ENCODE peak calls at places on chromosomes 7 and 10, in nine cellular contexts. N, O, H, V, I, G, D, F and S are unnamed samples.

GRCh38 chr10:49571419-49571818 is 32.5 kb upstream of the ERCC6 start:
- DNase-seq in N (no peak), O (no peak), H (no peak), V (no peak), I (no peak), G (no peak), D (no peak), F (peak), S (no peak)

GRCh38 chr7:27162548-27162848 is 2.8 kb downstream of the HOXA9 start:
- DNase-seq in N (no peak), O (no peak), H (no peak), V (no peak), I (no peak), G (no peak), D (no peak), F (no peak), S (no peak)

GRCh38 chr7:27271384-27271783 is 28.8 kb downstream of the EVX1 start:
- DNase-seq in N (no peak), O (no peak), H (no peak), V (no peak), I (no peak), G (no peak), D (no peak), F (no peak), S (no peak)

GRCh38 chr7:5477126-5477525 is 53.5 kb upstream of the TNRC18 start:
- DNase-seq in N (no peak), O (no peak), H (no peak), V (no peak), I (no peak), G (peak), D (no peak), F (no peak), S (no peak)

GRCh38 chr10:110547139-110547761 is 20.2 kb upstream of the SMC3 start:
- DNase-seq in N (no peak), O (no peak), H (no peak), V (no peak), I (no peak), G (peak), D (peak), F (peak), S (peak)

GRCh38 chr7:135710417-135711138 is 17.4 kb downstream of the SLC13A4 start:
- DNase-seq in N (no peak), O (no peak), H (no peak), V (no peak), I (no peak), G (peak), D (no peak), F (no peak), S (peak)

GRCh38 chr10:106898441-106898840 is 266.1 kb downstream of the SORCS1 start:
- DNase-seq in N (no peak), O (no peak), H (no peak), V (no peak), I (no peak), G (no peak), D (no peak), F (no peak), S (no peak)

GRCh38 chr7:56175086-56175760 is 59.0 kb upstream of the NUPR2 start:
- DNase-seq in N (peak), O (no peak), H (peak), V (peak), I (no peak), G (no peak), D (no peak), F (no peak), S (no peak)

GRCh38 chr10:102302611-102303010 is 57.3 kb downstream of the GBF1 start:
- DNase-seq in N (no peak), O (no peak), H (no peak), V (no peak), I (no peak), G (no peak), D (no peak), F (no peak), S (no peak)

GRCh38 chr7:100467638-100468373 is 3.7 kb upstream of the SPACDR start:
- DNase-seq in N (no peak), O (no peak), H (no peak), V (no peak), I (peak), G (no peak), D (no peak), F (no peak), S (no peak)

GRCh38 chr7:129553861-129554530 is 51.7 kb downstream of the SMKR1 start:
- DNase-seq in N (peak), O (no peak), H (no peak), V (no peak), I (no peak), G (peak), D (no peak), F (peak), S (no peak)

GRCh38 chr7:47100815-47101435 is 481.0 kb downstream of the TNS3 start:
- DNase-seq in N (peak), O (no peak), H (peak), V (no peak), I (no peak), G (peak), D (peak), F (peak), S (no peak)

GRCh38 chr10:61464461-61465215 is 11.5 kb upstream of the TMEM26 start:
- DNase-seq in N (no peak), O (no peak), H (no peak), V (no peak), I (no peak), G (no peak), D (no peak), F (peak), S (no peak)

GRCh38 chr10:47312663-47312995 is 9.6 kb upstream of the GDF2 start:
- DNase-seq in N (no peak), O (no peak), H (no peak), V (no peak), I (no peak), G (no peak), D (no peak), F (no peak), S (no peak)

GRCh38 chr7:140899883-140900282 is 24.8 kb downstream of the BRAF start:
- DNase-seq in N (peak), O (no peak), H (no peak), V (no peak), I (no peak), G (no peak), D (no peak), F (no peak), S (no peak)

GRCh38 chr7:6305330-6305729 is 32.9 kb upstream of the CYTH3 start:
- DNase-seq in N (no peak), O (no peak), H (no peak), V (no peak), I (no peak), G (no peak), D (no peak), F (no peak), S (no peak)

GRCh38 chr7:603152-603941 is 83.7 kb upstream of the PDGFA start:
- DNase-seq in N (no peak), O (no peak), H (no peak), V (no peak), I (no peak), G (peak), D (no peak), F (no peak), S (no peak)

GRCh38 chr10:122276611-122277205 is 5.6 kb downstream of the BTBD16 start:
- DNase-seq in N (no peak), O (no peak), H (peak), V (peak), I (no peak), G (no peak), D (no peak), F (peak), S (no peak)

GRCh38 chr10:110802090-110802489 is 69.6 kb upstream of the PDCD4 start:
- DNase-seq in N (no peak), O (no peak), H (no peak), V (no peak), I (no peak), G (no peak), D (no peak), F (peak), S (no peak)

GRCh38 chr7:100825760-100826545 is 1.4 kb downstream of the EPHB4 start:
- DNase-seq in N (no peak), O (no peak), H (no peak), V (no peak), I (no peak), G (peak), D (no peak), F (peak), S (peak)

GRCh38 chr7:44145969-44146897 is 5.1 kb upstream of the MYL7 start:
- DNase-seq in N (peak), O (no peak), H (peak), V (peak), I (peak), G (peak), D (peak), F (peak), S (peak)

GRCh38 chr10:124748206-124748605 is 4.0 kb upstream of the FAM53B start:
- DNase-seq in N (no peak), O (no peak), H (no peak), V (no peak), I (no peak), G (no peak), D (no peak), F (no peak), S (no peak)

GRCh38 chr7:65809259-65809981 is 63.5 kb upstream of the VKORC1L1 start:
- DNase-seq in N (no peak), O (peak), H (no peak), V (no peak), I (no peak), G (peak), D (no peak), F (no peak), S (peak)

GRCh38 chr7:43553999-43554398 is 28.9 kb upstream of the STK17A start:
- DNase-seq in N (no peak), O (no peak), H (no peak), V (no peak), I (no peak), G (peak), D (no peak), F (peak), S (no peak)

GRCh38 chr7:65924193-65924592 is 51.3 kb downstream of the VKORC1L1 start:
- DNase-seq in N (no peak), O (no peak), H (no peak), V (no peak), I (no peak), G (no peak), D (no peak), F (no peak), S (no peak)

GRCh38 chr10:27030060-27030459 is 70.2 kb downstream of the ANKRD26 start:
- DNase-seq in N (no peak), O (no peak), H (no peak), V (no peak), I (no peak), G (no peak), D (no peak), F (peak), S (no peak)

GRCh38 chr7:88243345-88243909 is 23.6 kb upstream of the SRI start:
- DNase-seq in N (no peak), O (no peak), H (peak), V (no peak), I (no peak), G (peak), D (peak), F (peak), S (peak)

GRCh38 chr10:6396652-6397051 is 183.4 kb downstream of the PRKCQ start:
- DNase-seq in N (no peak), O (no peak), H (no peak), V (no peak), I (no peak), G (peak), D (no peak), F (peak), S (no peak)

GRCh38 chr10:78972160-78972946 is 96.4 kb upstream of the ZMIZ1 start:
- DNase-seq in N (no peak), O (no peak), H (peak), V (peak), I (peak), G (peak), D (no peak), F (peak), S (no peak)

GRCh38 chr10:22959292-22959691 is 31.4 kb downstream of the ARMC3 start:
- DNase-seq in N (no peak), O (no peak), H (no peak), V (no peak), I (no peak), G (no peak), D (no peak), F (no peak), S (no peak)

GRCh38 chr7:79761876-79762429 is 308.5 kb upstream of the MAGI2 start:
- DNase-seq in N (peak), O (no peak), H (no peak), V (no peak), I (no peak), G (no peak), D (no peak), F (no peak), S (no peak)

GRCh38 chr7:21430575-21430954 is 2.7 kb downstream of the SP4 start:
- DNase-seq in N (no peak), O (no peak), H (no peak), V (no peak), I (no peak), G (no peak), D (no peak), F (no peak), S (no peak)

GRCh38 chr10:72727128-72727527 is 35.2 kb downstream of the MCU start:
- DNase-seq in N (no peak), O (no peak), H (no peak), V (no peak), I (no peak), G (no peak), D (no peak), F (peak), S (no peak)

GRCh38 chr7:117014673-117015133 is 61.4 kb downstream of the ST7 start:
- DNase-seq in N (peak), O (peak), H (peak), V (peak), I (no peak), G (peak), D (no peak), F (peak), S (no peak)

GRCh38 chr7:8217200-8218068 is 44.5 kb downstream of the ICA1 start:
- DNase-seq in N (peak), O (peak), H (no peak), V (no peak), I (no peak), G (peak), D (peak), F (peak), S (peak)

DNA sequence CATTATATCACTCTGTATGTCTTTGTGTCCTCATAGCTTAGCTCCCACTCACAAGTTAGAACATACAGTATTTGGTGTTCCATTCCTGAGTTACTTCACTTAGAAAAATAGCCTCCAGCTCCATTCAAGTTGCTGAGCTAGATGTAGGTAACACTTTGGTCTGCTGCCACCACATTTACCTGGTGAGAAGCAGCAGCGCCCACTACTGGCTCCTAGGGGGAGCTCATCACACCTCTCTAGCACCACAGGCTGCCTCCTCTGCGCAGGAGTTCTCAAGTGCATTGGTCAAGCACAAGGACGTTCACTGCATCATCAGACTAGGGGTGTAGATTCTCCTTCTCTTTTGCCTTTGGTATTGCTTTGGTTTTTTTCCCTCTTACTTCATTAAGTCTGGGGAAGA is 530.9 kb upstream of the AUTS2 start:
- DNase-seq in N (peak), O (no peak), H (no peak), V (no peak), I (no peak), G (peak), D (no peak), F (peak), S (no peak)
- TF ChIP-seq CTCF in N (peak), O (peak), H (no peak), V (no peak), I (no peak), G (peak), D (peak), F (no peak), S (no peak)

DNA sequence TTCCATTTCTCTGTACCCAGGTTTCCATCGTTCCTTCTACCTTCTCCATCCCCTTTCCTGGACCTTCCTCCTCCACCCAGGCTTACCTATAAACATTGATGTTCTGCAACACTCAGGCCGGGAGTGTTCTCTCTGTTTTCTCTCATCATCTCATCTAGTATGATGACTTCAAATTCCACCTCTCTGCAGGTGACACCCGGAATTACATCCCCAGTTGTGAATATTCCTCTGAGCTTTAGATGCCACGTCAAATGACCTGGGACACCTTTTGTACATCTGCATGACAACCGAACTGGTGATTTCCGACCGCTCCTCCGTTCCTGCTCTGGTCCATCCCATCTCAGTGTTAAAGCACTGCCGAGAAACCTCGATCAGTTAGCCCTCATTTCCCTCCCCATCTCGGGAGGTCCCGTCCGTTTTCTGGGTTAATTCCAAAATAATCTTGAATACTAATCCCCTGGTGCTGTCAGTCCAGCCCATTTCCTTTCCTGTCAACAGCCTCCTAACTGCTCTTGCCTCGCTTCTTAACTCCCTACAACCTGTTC is 76.7 kb upstream of the SAMD8 start:
- DNase-seq in N (no peak), O (no peak), H (no peak), V (no peak), I (no peak), G (no peak), D (no peak), F (no peak), S (no peak)
- TF ChIP-seq CTCF in N (no peak), O (no peak), H (no peak), V (no peak), I (no peak), G (no peak), D (no peak), F (no peak), S (no peak)

GRCh38 chr7:106644999-106645398 is 16.0 kb downstream of the CCDC71L start:
- DNase-seq in N (no peak), O (no peak), H (no peak), V (no peak), I (no peak), G (peak), D (no peak), F (no peak), S (no peak)
- TF ChIP-seq CTCF in N (no peak), O (no peak), H (no peak), V (no peak), I (no peak), G (no peak), D (no peak), F (no peak), S (no peak)

GRCh38 chr7:38070718-38071117 is 107.3 kb upstream of the STARD3NL start:
- DNase-seq in N (no peak), O (no peak), H (peak), V (no peak), I (no peak), G (peak), D (no peak), F (peak), S (no peak)
- TF ChIP-seq CTCF in N (peak), O (peak), H (peak), V (no peak), I (peak), G (peak), D (peak), F (peak), S (no peak)

DNA sequence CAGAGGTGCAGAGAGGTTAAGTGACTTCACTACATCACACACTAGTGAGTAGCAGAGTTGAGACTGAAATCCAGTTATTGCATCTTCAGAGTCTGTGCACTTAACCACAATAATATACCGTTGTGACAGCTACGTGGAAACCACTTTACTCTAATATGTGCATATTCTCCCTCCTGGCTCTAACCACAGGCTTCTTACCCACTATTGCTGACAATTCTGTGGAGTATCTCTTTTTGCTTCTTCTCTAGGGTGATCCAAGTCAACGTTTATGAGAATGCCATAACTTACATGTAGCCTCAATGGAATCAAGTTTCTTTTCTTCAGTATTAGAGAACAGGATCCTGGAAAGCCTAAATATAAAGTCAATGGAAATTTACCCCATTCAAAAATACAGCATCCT is 64.3 kb upstream of the MEOX2 start:
- DNase-seq in N (no peak), O (no peak), H (no peak), V (no peak), I (no peak), G (no peak), D (no peak), F (peak), S (no peak)
- TF ChIP-seq CTCF in N (no peak), O (no peak), H (no peak), V (no peak), I (no peak), G (no peak), D (no peak), F (no peak), S (no peak)

GRCh38 chr10:58319599-58319998 is 15.2 kb upstream of the UBE2D1 start:
- DNase-seq in N (no peak), O (no peak), H (no peak), V (no peak), I (no peak), G (no peak), D (no peak), F (no peak), S (no peak)
- TF ChIP-seq CTCF in N (no peak), O (no peak), H (peak), V (no peak), I (no peak), G (no peak), D (no peak), F (no peak), S (no peak)

GRCh38 chr7:134613623-134614347 is 32.9 kb upstream of the BPGM start:
- DNase-seq in N (no peak), O (no peak), H (peak), V (no peak), I (no peak), G (peak), D (no peak), F (peak), S (no peak)
- TF ChIP-seq CTCF in N (no peak), O (no peak), H (no peak), V (no peak), I (no peak), G (no peak), D (no peak), F (no peak), S (no peak)

GRCh38 chr7:148787571-148788295 is 89.0 kb downstream of the CUL1 start:
- DNase-seq in N (no peak), O (no peak), H (no peak), V (no peak), I (no peak), G (no peak), D (no peak), F (no peak), S (no peak)

GRCh38 chr7:148783801-148784527 is 85.3 kb downstream of the CUL1 start:
- DNase-seq in N (no peak), O (no peak), H (no peak), V (no peak), I (no peak), G (no peak), D (no peak), F (no peak), S (no peak)

DNA sequence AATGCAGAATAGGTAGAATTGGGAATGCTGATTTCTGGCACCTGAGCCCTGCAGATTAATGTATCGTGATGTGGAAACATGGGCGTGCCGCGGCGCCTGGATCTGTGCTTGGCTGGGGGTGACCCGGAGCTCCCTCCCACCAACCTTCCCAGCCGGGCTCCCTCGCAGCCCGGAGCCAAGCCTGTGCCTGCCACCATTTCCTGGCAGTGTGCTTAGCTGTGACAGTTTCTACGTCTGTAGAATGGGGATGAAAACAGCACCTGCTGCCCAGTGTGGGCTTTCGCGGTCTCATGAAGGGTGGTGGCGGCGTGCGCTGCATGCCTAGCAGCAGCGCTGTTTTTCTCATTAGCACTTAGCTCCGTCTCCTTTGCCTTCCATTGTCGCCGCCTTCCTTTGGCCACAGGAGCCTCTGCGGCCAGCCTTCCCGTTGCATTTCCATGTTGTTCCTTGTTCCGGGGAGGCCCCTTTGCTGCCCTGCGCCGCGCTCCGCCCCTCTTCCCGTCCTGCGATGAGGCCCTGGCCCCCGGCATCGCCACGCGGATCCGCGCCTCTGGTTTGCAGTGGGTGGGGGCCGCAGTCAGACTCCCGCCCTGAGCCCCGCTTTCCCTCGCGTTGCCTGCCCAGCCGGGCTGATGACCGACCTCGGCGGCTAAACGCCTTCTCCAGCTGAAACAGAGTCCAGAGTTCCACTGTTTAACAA is 84.2 kb downstream of the CUL1 start:
- DNase-seq in N (no peak), O (no peak), H (no peak), V (no peak), I (no peak), G (no peak), D (no peak), F (peak), S (no peak)
- TF ChIP-seq CTCF in N (no peak), O (no peak), H (no peak), V (no peak), I (no peak), G (no peak), D (no peak), F (no peak), S (no peak)